ENCODE peak calls at places on chromosome 21, in four cellular contexts. Z is HEK293T; B is nephron progenitor cell; T is CD8-positive, alpha-beta T cell. M is an unnamed sample.

GRCh38 chr21:45643021-45643980 is at the start of gene PCBP3:
- DNase-seq in Z (peak; percentile 100), T (peak; percentile 86), B (peak; percentile 99), M (peak; percentile 88)

GRCh38 chr21:17921579-17922530 is 102.7 kb upstream of the C21orf91 start:
- DNase-seq in Z (no peak), T (no peak), B (no peak), M (no peak)

GRCh38 chr21:38917045-38917774 is 111.5 kb downstream of the ETS2 start:
- DNase-seq in B (no peak), Z (no peak), T (no peak), M (no peak)

GRCh38 chr21:20882462-20883415 is 115.5 kb upstream of the NCAM2 start:
- DNase-seq in Z (peak; percentile 26), B (peak; percentile 53), T (no peak), M (no peak)

GRCh38 chr21:35083246-35083645 is 34.1 kb upstream of the RUNX1 start:
- DNase-seq in T (no peak), Z (no peak), B (no peak), M (no peak)

GRCh38 chr21:16002872-16003466 is 273.2 kb downstream of the USP25 start:
- DNase-seq in Z (no peak), T (no peak), B (no peak), M (no peak)

GRCh38 chr21:45940091-45940490 is 41.5 kb upstream of the COL6A1 start:
- DNase-seq in B (no peak), Z (no peak), T (no peak), M (no peak)

GRCh38 chr21:21003701-21004100 is 5.5 kb downstream of the NCAM2 start:
- DNase-seq in T (no peak), B (peak; percentile 11), Z (peak; percentile 15), M (no peak)

GRCh38 chr21:15289246-15289645 is 224.4 kb upstream of the NRIP1 start:
- DNase-seq in B (no peak), T (no peak), Z (no peak), M (no peak)

GRCh38 chr21:33212159-33212851 is 17.4 kb upstream of the IFNAR2 start:
- DNase-seq in B (no peak), Z (no peak), T (peak; percentile 27), M (peak; percentile 15)

GRCh38 chr21:17250651-17251294 is 262.1 kb upstream of the CXADR start:
- DNase-seq in B (no peak), T (no peak), Z (peak; percentile 42), M (no peak)

GRCh38 chr21:31900121-31900895 is 27.5 kb downstream of the HUNK start:
- DNase-seq in T (no peak), B (no peak), Z (no peak), M (no peak)

GRCh38 chr21:37358392-37358791 is 8.2 kb upstream of the DYRK1A start:
- DNase-seq in B (no peak), T (no peak), Z (no peak), M (no peak)

GRCh38 chr21:15289896-15290841 is 225.4 kb upstream of the NRIP1 start:
- DNase-seq in T (no peak), Z (peak; percentile 61), B (peak; percentile 71), M (no peak)

GRCh38 chr21:31184462-31184861 is 146.2 kb upstream of the KRTAP19-8 start:
- DNase-seq in Z (no peak), T (peak; percentile 54), B (no peak), M (peak; percentile 70)

GRCh38 chr21:19810779-19811178 is 1187.4 kb upstream of the NCAM2 start:
- DNase-seq in B (no peak), T (no peak), Z (no peak), M (no peak)

GRCh38 chr21:36199021-36199420 is 42.4 kb downstream of the DOP1B start:
- DNase-seq in Z (no peak), B (no peak), T (no peak), M (no peak)

GRCh38 chr21:16811011-16811410 is 701.8 kb upstream of the CXADR start:
- DNase-seq in T (no peak), Z (no peak), B (no peak), M (no peak)

GRCh38 chr21:44259082-44259705 is 2.5 kb downstream of the DNMT3L start:
- DNase-seq in T (no peak), B (no peak), Z (no peak), M (no peak)

GRCh38 chr21:37521658-37522057 is 155.1 kb downstream of the DYRK1A start:
- DNase-seq in B (no peak), T (no peak), Z (no peak), M (no peak)

M was measured in central memory CD4-positive, alpha-beta T cell.